ENCODE peak calls at places on chromosomes 13 and 19, in five cellular contexts. E, S, A, V and H are unnamed samples.

GRCh38 chr13:39102981-39103490 is 64.8 kb downstream of the NHLRC3 start:
- DNase-seq in E (no peak), S (no peak), A (no peak), V (no peak), H (no peak)

GRCh38 chr13:109743706-109744453 is 42.5 kb downstream of the IRS2 start:
- DNase-seq in E (peak; percentile 32), S (peak; percentile 84), A (peak; percentile 3), V (no peak), H (no peak)

GRCh38 chr13:98406971-98407370 is 169.9 kb downstream of the STK24 start:
- DNase-seq in E (no peak), S (no peak), A (no peak), V (no peak), H (no peak)

GRCh38 chr19:20247016-20247683 is 80.1 kb downstream of the ZNF486 start:
- DNase-seq in E (no peak), S (no peak), A (no peak), V (no peak), H (no peak)

GRCh38 chr19:48271531-48272151 is 1.8 kb downstream of the ZNF114 start:
- DNase-seq in E (peak; percentile 64), S (no peak), A (peak; percentile 74), V (no peak), H (no peak)

GRCh38 chr19:30443531-30444252 is 71.5 kb downstream of the ZNF536 start:
- DNase-seq in E (no peak), S (no peak), A (no peak), V (no peak), H (no peak)

GRCh38 chr19:4088975-4089374 is 22.3 kb upstream of the ZBTB7A start:
- DNase-seq in E (no peak), S (no peak), A (no peak), V (no peak), H (no peak)

GRCh38 chr19:18648971-18649310 is 12.1 kb downstream of the KLHL26 start:
- DNase-seq in E (no peak), S (no peak), A (no peak), V (no peak), H (no peak)

GRCh38 chr13:64078025-64078424 is 2662.4 kb upstream of the PCDH20 start:
- DNase-seq in E (no peak), S (no peak), A (peak; percentile 21), V (no peak), H (no peak)

GRCh38 chr19:35317464-35318043 is 11.4 kb upstream of the CD22 start:
- DNase-seq in E (no peak), S (no peak), A (no peak), V (no peak), H (no peak)

GRCh38 chr19:17136026-17136425 is 60.4 kb downstream of the MYO9B start:
- DNase-seq in E (no peak), S (no peak), A (peak; percentile 26), V (no peak), H (no peak)

GRCh38 chr19:32129141-32129540 is 216.3 kb upstream of the ZNF507 start:
- DNase-seq in E (no peak), S (no peak), A (no peak), V (no peak), H (no peak)

GRCh38 chr13:112042496-112042895 is 24.5 kb upstream of the SOX1 start:
- DNase-seq in E (no peak), S (no peak), A (no peak), V (no peak), H (no peak)

GRCh38 chr19:54883228-54883627 is 9.2 kb downstream of the FCAR start:
- DNase-seq in E (no peak), S (no peak), A (no peak), V (no peak), H (no peak)

GRCh38 chr13:106471957-106472543 is 63.4 kb downstream of the EFNB2 start:
- DNase-seq in E (no peak), S (peak; percentile 99), A (peak; percentile 33), V (peak; percentile 31), H (peak; percentile 60)

GRCh38 chr19:43524922-43525835 is 1.8 kb downstream of the ETHE1 start:
- DNase-seq in E (no peak), S (peak; percentile 83), A (peak; percentile 58), V (no peak), H (no peak)

GRCh38 chr13:44566601-44567000 is 9.5 kb downstream of the TSC22D1 start:
- DNase-seq in E (no peak), S (no peak), A (no peak), V (no peak), H (no peak)

GRCh38 chr13:71290963-71291937 is 575.8 kb downstream of the DACH1 start:
- DNase-seq in E (no peak), S (no peak), A (peak; percentile 88), V (peak; percentile 9), H (no peak)

GRCh38 chr19:4896372-4896771 is 6.3 kb downstream of the ARRDC5 start:
- DNase-seq in E (no peak), S (peak; percentile 44), A (no peak), V (no peak), H (peak; percentile 37)

GRCh38 chr19:611506-611869 is 21.8 kb downstream of the HCN2 start:
- DNase-seq in E (no peak), S (peak; percentile 95), A (peak; percentile 54), V (peak; percentile 67), H (peak; percentile 57)

GRCh38 chr13:35818577-35819165 is 312.5 kb downstream of the DCLK1 start:
- DNase-seq in E (peak; percentile 87), S (peak; percentile 9), A (peak; percentile 35), V (peak; percentile 29), H (no peak)

GRCh38 chr19:32817252-32817912 is 52.2 kb downstream of the SLC7A9 start:
- DNase-seq in E (no peak), S (no peak), A (no peak), V (no peak), H (no peak)

GRCh38 chr19:5680083-5680436 is 256 bp downstream of the MICOS13 start:
- DNase-seq in E (no peak), S (no peak), A (no peak), V (no peak), H (no peak)

GRCh38 chr19:6125571-6125989 is 9.9 kb upstream of the ACSBG2 start:
- DNase-seq in E (peak; percentile 48), S (peak; percentile 47), A (peak; percentile 86), V (no peak), H (no peak)

GRCh38 chr19:13132471-13133166 is 14.6 kb downstream of the NACC1 start:
- DNase-seq in E (no peak), S (no peak), A (no peak), V (no peak), H (peak; percentile 75)

GRCh38 chr19:17213334-17213733 is 1.8 kb upstream of the USE1 start:
- DNase-seq in E (no peak), S (no peak), A (no peak), V (no peak), H (no peak)

GRCh38 chr13:85864963-85865530 is 65.8 kb upstream of the SLITRK6 start:
- DNase-seq in E (no peak), S (peak; percentile 3), A (peak; percentile 2), V (no peak), H (peak; percentile 2)

GRCh38 chr19:44072543-44073401 is 813 bp downstream of the ZNF284 start:
- DNase-seq in E (no peak), S (peak; percentile 30), A (no peak), V (no peak), H (no peak)

GRCh38 chr13:30045916-30046704 is 195.7 kb upstream of the UBL3 start:
- DNase-seq in E (no peak), S (no peak), A (no peak), V (no peak), H (peak; percentile 34)

GRCh38 chr19:14632286-14632685 is 42.4 kb downstream of the ADGRE3 start:
- DNase-seq in E (no peak), S (peak; percentile 35), A (peak; percentile 58), V (no peak), H (peak; percentile 13)

GRCh38 chr13:98332691-98333090 is 155.6 kb upstream of the RNF113B start:
- DNase-seq in E (no peak), S (no peak), A (no peak), V (no peak), H (no peak)

GRCh38 chr13:112174476-112175110 is 107.6 kb downstream of the SOX1 start:
- DNase-seq in E (no peak), S (no peak), A (no peak), V (no peak), H (no peak)

GRCh38 chr13:23980160-23980551 is 82.9 kb upstream of the C1QTNF9B start:
- DNase-seq in E (peak; percentile 27), S (peak; percentile 35), A (peak; percentile 88), V (no peak), H (no peak)

GRCh38 chr19:32692727-32693061 is 1.1 kb downstream of the NUDT19 start:
- DNase-seq in E (no peak), S (no peak), A (peak; percentile 37), V (no peak), H (no peak)

GRCh38 chr13:44198826-44199225 is 174.8 kb upstream of the SERP2 start:
- DNase-seq in E (no peak), S (no peak), A (no peak), V (no peak), H (no peak)

GRCh38 chr19:12825259-12826131 is 8.9 kb downstream of the RTBDN start:
- DNase-seq in E (no peak), S (no peak), A (no peak), V (no peak), H (no peak)

GRCh38 chr13:49220856-49221614 is 897 bp downstream of the MLNR start:
- DNase-seq in E (no peak), S (no peak), A (no peak), V (no peak), H (no peak)

GRCh38 chr19:50368649-50369570 is 3.5 kb upstream of the NAPSA start:
- DNase-seq in E (no peak), S (peak; percentile 93), A (peak; percentile 93), V (peak; percentile 58), H (no peak)

GRCh38 chr13:110698689-110699088 is 7.2 kb downstream of the CARS2 start:
- DNase-seq in E (no peak), S (no peak), A (peak; percentile 45), V (no peak), H (no peak)